ENCODE peak calls at places on chromosomes 11 and 22, in five cellular contexts. V is stomach, C is H1, Y is K562, K is SK-N-SH. W is an unnamed sample. For H3K4me1, the result is how much of the 10 kb centered on the place peaks cover.

GRCh38 chr11:19868871-19869270 is 156.2 kb downstream of the NAV2 start:
- DNase-seq in K (no peak), V (no peak), C (no peak), Y (no peak), W (no peak)

GRCh38 chr22:29431986-29432385 is 6.4 kb upstream of the RFPL1 start:
- DNase-seq in C (no peak), K (no peak), Y (no peak), V (no peak), W (no peak)

GRCh38 chr11:10441652-10442503 is 13.2 kb upstream of the AMPD3 start:
- DNase-seq in V (no peak), K (no peak), Y (no peak), C (no peak), W (no peak)

GRCh38 chr11:46353706-46354105 is 6.4 kb downstream of the DGKZ start:
- DNase-seq in V (no peak), Y (no peak), C (no peak), K (no peak), W (no peak)

GRCh38 chr11:20933086-20933485 is 263.7 kb downstream of the NELL1 start:
- DNase-seq in Y (no peak), K (no peak), V (no peak), C (no peak), W (no peak)

GRCh38 chr11:93952082-93952780 is 68.9 kb upstream of the HEPHL1 start:
- DNase-seq in V (no peak), C (no peak), Y (no peak), K (no peak), W (no peak)

GRCh38 chr11:10642298-10642697 is 51.3 kb downstream of the IRAG1 start:
- DNase-seq in V (no peak), K (no peak), Y (no peak), C (no peak), W (no peak)

GRCh38 chr11:11960687-11961086 is 47.7 kb downstream of the DKK3 start:
- DNase-seq in V (no peak), Y (no peak), C (no peak), K (no peak), W (no peak)

GRCh38 chr11:70108250-70108649 is 30.1 kb downstream of the ANO1 start:
- DNase-seq in Y (no peak), V (no peak), C (no peak), K (no peak), W (no peak)

GRCh38 chr11:112810951-112811350 is 150.3 kb upstream of the NCAM1 start:
- DNase-seq in K (no peak), C (no peak), Y (no peak), V (no peak), W (no peak)

GRCh38 chr11:79076526-79077115 is 364.2 kb downstream of the TENM4 start:
- DNase-seq in V (peak), K (peak), Y (peak), C (no peak), W (no peak)

GRCh38 chr22:44279059-44279340 is 33.8 kb downstream of the SHISAL1 start:
- DNase-seq in V (no peak), Y (no peak), C (no peak), K (no peak), W (no peak)

GRCh38 chr11:13276454-13276851 is 1.1 kb upstream of the BMAL1 start:
- DNase-seq in V (no peak), Y (no peak), C (no peak), K (peak), W (no peak)

GRCh38 chr11:109697140-109697843 is 275.3 kb downstream of the C11orf87 start:
- DNase-seq in V (no peak), Y (peak), C (peak), K (peak), W (no peak)

GRCh38 chr22:17260950-17261349 is 41.7 kb upstream of the ADA2 start:
- DNase-seq in K (no peak), V (no peak), Y (no peak), C (no peak), W (no peak)

GRCh38 chr22:25775501-25775900 is 33.5 kb downstream of the MYO18B start:
- DNase-seq in V (no peak), K (peak), Y (no peak), C (no peak), W (no peak)

GRCh38 chr22:41782316-41782715 is 18.2 kb upstream of the CCDC134 start:
- DNase-seq in V (no peak), K (no peak), Y (no peak), C (no peak), W (no peak)

GRCh38 chr11:68683086-68683951 is 1.0 kb upstream of the GAL start:
- DNase-seq in K (no peak), C (no peak), Y (no peak), V (no peak), W (no peak)

GRCh38 chr11:73376803-73377629 is 817 bp downstream of the RELT start:
- DNase-seq in C (no peak), K (peak), Y (peak), V (peak), W (peak)

GRCh38 chr11:102874842-102875241 is at the start of gene MMP12:
- DNase-seq in V (no peak), C (no peak), Y (no peak), K (no peak), W (no peak)

GRCh38 chr11:69242583-69242940 is 51.4 kb upstream of the MYEOV start:
- DNase-seq in V (peak), K (no peak), Y (no peak), C (no peak), W (peak)

GRCh38 chr11:106173291-106173690 is 95.8 kb downstream of the AASDHPPT start:
- DNase-seq in C (no peak), K (no peak), Y (no peak), V (no peak), W (no peak)

GRCh38 chr22:27149886-27150529 is 492.6 kb downstream of the MIAT start:
- DNase-seq in Y (no peak), C (no peak), V (no peak), K (no peak), W (no peak)

GRCh38 chr11:64381350-64381749 is 22.4 kb downstream of the RPS6KA4 start:
- DNase-seq in Y (no peak), V (no peak), K (no peak), C (no peak), W (no peak)

GRCh38 chr11:45901646-45902045 is 5.4 kb downstream of the FREY1 start:
- DNase-seq in Y (no peak), V (no peak), C (no peak), K (no peak), W (no peak)

GRCh38 chr11:105811242-105811641 is 201.4 kb downstream of the GRIA4 start:
- DNase-seq in C (no peak), K (no peak), V (no peak), Y (no peak), W (no peak)

GRCh38 chr11:119161871-119162270 is 6.7 kb upstream of the NLRX1 start:
- DNase-seq in C (no peak), V (no peak), K (no peak), Y (no peak), W (no peak)

GRCh38 chr11:12088047-12088481 is 22.3 kb upstream of the MICAL2 start:
- DNase-seq in C (no peak), V (no peak), K (no peak), Y (peak), W (no peak)

GRCh38 chr11:15293975-15294374 is 179.3 kb downstream of the INSC start:
- DNase-seq in Y (no peak), C (no peak), V (no peak), K (no peak), W (no peak)

GRCh38 chr11:8384199-8384821 is 120.6 kb upstream of the LMO1 start:
- DNase-seq in V (peak), C (no peak), K (no peak), Y (peak), W (peak)

GRCh38 chr11:134132808-134133207 is 63.9 kb downstream of the JAM3 start:
- DNase-seq in Y (no peak), K (no peak), V (no peak), C (no peak), W (no peak)

GRCh38 chr11:65417221-65417701 is 5.3 kb upstream of the NEAT1 start:
- DNase-seq in K (no peak), V (peak), C (no peak), Y (no peak), W (peak)
- TF ChIP-seq POLR2AphosphoS5 in K (no peak), V (no peak), C (no peak), Y (no peak), W (no peak)

GRCh38 chr22:50262460-50262911 is 1.0 kb upstream of the MAPK12 start:
- DNase-seq in Y (peak), C (no peak), K (no peak), V (no peak), W (no peak)

GRCh38 chr22:50262973-50263617 is 1.6 kb upstream of the MAPK12 start:
- DNase-seq in C (no peak), K (peak), Y (no peak), V (no peak), W (no peak)

GRCh38 chr22:50260801-50261614 is 475 bp downstream of the MAPK12 start:
- DNase-seq in C (no peak), V (peak), Y (peak), K (peak), W (no peak)

GRCh38 chr22:50260434-50260800 is 1.1 kb downstream of the MAPK12 start:
- DNase-seq in Y (no peak), V (no peak), K (no peak), C (no peak), W (no peak)

DNA sequence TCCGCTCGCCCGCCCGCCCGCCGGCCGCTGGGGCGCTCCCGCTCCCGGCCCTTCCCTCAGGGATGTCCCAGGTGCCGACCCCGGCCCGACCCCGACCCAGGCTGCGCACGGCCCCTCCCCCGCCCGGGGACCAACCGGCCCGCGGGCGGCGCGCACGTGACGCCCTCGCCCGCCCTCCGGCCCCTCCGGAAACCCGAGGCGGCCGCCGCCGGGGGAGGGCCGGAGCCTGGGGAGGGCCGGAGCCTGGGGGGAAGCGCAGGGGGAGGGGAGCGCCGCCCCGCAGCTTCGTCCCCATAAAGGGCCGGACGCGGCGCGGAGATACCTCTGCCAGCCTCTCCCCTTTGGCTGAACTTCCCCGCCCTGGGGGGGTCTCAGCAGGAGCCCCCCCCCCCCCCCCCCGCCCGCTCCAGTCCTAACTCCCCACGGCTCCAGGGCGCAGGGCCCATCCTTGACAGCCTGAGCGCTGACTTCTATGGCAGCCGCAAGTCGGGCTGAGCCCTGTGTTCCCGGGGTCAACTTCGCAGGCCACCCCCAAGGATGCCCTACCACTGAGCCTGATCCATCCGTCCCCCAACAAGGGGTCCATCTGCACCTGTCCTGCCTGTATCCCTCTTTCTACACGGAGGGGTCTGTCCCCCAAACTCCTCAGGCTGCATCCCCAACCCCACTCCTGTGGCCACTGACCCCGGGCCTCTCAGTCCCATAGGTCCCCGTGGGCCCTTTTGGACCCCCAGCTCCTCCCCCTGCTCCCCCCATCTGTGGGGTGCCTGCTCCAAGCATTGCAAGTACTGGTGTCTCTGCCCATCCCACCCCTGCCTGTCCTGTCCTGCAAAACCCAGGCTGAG is at the start of gene MAPK12:
- DNase-seq in V (no peak), Y (peak), K (peak), C (no peak), W (no peak)
- H3K4me1 ChIP-seq in V (under half), Y (under half), K (under half), C (under half), W (under half)

DNA sequence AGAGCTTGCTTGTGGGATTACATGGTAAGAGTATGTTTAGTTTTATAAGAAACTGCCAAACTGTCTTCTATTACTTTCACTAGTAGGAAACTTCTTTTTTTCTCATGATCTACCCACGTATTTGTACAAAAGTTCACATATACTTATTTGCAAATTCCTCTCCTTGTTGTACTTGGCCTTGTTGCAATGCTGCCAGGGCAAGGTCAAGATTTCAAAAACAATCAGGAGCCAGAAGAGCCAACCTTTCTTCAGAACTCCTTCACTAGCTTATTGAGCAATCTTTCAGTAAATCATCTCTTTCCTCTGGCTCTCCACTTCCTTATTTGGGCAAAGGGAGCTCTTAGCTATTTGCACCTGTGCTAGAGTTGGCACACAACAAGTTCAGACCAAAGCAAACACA is 9.7 kb downstream of the SRSF8 start:
- DNase-seq in K (no peak), C (no peak), V (peak), Y (no peak), W (no peak)
- TF ChIP-seq POLR2AphosphoS5 in K (no peak), C (no peak), V (peak), Y (no peak), W (no peak)

GRCh38 chr22:48104786-48105185 is 1342.3 kb downstream of the TBC1D22A start:
- DNase-seq in Y (no peak), V (peak), C (no peak), K (no peak), W (no peak)
- H3K4me1 ChIP-seq in Y (under half), V (under half), C (under half), K (under half), W (under half)

DNA sequence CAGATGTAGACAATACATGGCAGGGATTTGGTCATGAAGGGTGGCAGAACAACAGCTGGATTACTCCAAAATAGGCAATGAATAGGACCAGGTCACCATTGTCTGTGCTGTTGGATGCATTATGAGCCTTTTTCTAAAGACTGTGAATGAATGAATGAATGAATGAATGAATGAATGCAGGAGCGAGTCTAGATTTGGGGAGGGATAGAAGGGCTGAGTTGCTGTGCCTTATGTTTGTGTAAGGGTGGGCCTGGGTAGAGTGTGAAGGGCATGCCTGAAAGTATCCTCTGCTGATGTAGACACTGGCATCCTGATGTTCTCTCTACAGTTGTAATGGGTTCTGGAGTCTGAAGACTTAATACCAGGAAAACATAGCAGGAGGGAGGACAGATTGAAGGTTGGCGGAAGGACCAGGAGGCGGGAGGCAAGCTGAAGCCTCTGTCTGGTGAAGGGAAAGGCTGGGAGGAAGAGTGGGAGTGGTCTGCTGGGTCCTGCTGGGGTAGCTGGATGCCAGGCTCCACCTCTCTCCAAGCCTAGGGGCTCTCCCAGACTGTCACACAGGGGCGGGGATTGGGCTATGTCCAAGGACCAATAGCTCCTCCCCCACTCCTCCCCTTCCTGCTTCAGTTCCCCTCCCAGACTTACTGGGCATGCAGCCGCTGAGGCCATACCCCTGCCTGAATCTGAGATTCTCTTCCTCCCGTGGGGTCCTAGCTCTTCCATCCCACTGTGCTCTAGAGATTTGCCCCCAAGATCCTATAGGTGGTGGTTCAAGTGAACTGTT is 4.8 kb downstream of the TRIM3 start:
- DNase-seq in V (peak), C (peak), K (peak), Y (peak), W (peak)
- TF ChIP-seq POLR2AphosphoS5 in V (peak), C (peak), K (peak), Y (no peak), W (no peak)

DNA sequence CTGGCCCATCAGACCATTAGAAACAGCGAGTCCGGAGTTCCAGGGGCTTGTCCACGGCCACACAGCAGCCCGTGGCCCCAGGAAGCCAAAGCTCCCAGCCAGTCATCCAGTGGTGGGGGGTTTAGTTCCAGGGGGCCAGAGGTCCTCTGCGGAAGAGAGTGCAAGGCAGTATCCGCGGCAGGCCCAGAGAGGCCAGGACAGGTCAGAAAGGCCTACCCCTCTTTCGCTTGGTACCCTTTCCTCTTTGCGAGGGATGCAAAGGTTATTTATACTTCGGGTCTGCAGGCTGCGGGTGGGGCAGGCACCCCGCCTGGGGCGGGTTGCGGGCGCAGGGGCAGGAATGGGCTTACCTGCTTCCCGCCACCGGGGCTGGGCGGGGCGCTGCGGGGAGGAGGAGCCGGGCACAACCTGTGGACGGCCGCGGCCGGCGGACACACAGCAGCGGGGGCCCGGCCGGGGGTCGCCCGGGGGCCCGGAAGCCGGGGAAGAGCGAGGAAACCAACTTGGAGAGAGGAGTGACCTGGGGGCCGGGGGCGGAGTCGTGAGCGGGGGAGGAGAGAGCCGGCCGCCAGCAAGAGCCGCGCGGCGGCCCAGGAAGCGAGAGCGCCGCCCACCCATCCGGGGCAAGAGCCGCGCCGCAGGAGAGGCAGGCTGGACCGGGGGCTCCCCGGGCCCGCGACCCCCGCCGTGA is at the start of gene SH3BP1:
- DNase-seq in K (peak), V (peak), Y (peak), C (no peak), W (no peak)
- H3K4me1 ChIP-seq in K (half or more), V (half or more), Y (under half), C (under half), W (half or more)

DNA sequence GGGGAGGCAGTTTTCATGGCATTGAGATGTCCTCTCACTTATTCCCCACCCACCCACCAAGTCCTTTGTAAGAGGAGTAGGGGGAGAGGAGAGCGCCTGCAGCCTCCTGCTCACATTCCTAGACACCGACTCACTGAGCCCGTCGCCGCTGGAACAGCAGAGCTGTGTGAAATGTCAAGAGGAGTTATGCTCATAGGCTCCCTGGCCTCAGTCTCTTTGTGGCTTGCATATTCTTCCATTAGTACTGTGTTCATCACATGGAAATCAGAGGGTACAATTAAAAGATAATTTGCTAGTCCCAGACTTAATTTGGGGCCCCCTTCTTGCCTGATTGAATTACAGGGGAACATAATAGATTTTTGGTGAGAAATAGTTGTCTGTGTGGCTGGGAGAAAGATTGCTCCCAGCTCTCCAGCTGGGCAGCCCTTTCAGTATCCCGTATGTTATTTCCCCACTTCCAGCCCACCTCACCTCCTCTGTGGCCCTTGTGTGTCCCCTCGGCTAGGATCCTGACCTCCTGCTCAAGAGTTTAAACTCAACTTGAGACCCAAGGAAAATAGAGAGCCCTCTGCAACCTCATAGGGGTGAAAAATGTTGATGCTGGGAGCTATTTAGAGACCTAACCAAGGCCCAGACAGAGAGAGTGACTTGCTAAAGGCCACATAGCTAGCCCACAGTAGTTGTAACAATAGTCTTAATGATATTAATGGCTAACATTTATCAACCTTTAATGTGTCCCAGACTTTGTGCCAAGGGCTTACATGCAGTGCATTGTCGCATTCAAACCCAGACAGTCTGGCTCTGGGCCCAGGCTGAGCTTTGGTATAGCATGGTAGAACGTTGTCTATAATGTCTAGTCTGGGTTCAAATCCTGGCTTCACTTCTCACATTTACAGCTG is 32.2 kb downstream of the LIMK2 start:
- DNase-seq in C (peak), Y (no peak), K (peak), V (no peak), W (no peak)
- TF ChIP-seq POLR2AphosphoS5 in C (no peak), Y (no peak), K (peak), V (peak), W (no peak)